ENCODE peak calls at places on chromosomes 13 and 19, in eight cellular contexts. One of them, this sample, is unnamed.

GRCh38 chr13:42819712-42820111 is 38.3 kb downstream of the FAM216B start:
- DNase-seq in thyroid gland: no peak
- DNase-seq in SK-N-SH: no peak
- DNase-seq in ovary: no peak
- DNase-seq in IMR-90: no peak
- DNase-seq in H1: no peak
- DNase-seq in upper lobe of left lung: no peak
- DNase-seq in psoas muscle: no peak
- DNase-seq in this sample: no peak

GRCh38 chr13:104871456-104871855 is 1664.0 kb downstream of the EFNB2 start:
- DNase-seq in IMR-90: no peak
- DNase-seq in upper lobe of left lung: no peak
- DNase-seq in thyroid gland: no peak
- DNase-seq in ovary: no peak
- DNase-seq in SK-N-SH: no peak
- DNase-seq in H1: no peak
- DNase-seq in psoas muscle: no peak
- DNase-seq in this sample: no peak

GRCh38 chr19:9836021-9836420 is 903 bp downstream of the PIN1 start:
- DNase-seq in psoas muscle: no peak
- DNase-seq in H1: no peak
- DNase-seq in ovary: no peak
- DNase-seq in SK-N-SH: peak; percentile 41
- DNase-seq in thyroid gland: no peak
- DNase-seq in upper lobe of left lung: no peak
- DNase-seq in IMR-90: peak; percentile 43
- DNase-seq in this sample: no peak

GRCh38 chr13:53191091-53191490 is 162.5 kb downstream of the OLFM4 start:
- DNase-seq in upper lobe of left lung: no peak
- DNase-seq in H1: peak; percentile 51
- DNase-seq in thyroid gland: no peak
- DNase-seq in psoas muscle: no peak
- DNase-seq in ovary: no peak
- DNase-seq in IMR-90: peak; percentile 11
- DNase-seq in SK-N-SH: no peak
- DNase-seq in this sample: no peak

GRCh38 chr13:112768795-112769411 is 79.1 kb downstream of the ATP11A start:
- DNase-seq in H1: no peak
- DNase-seq in psoas muscle: peak; percentile 89
- DNase-seq in SK-N-SH: no peak
- DNase-seq in thyroid gland: peak; percentile 82
- DNase-seq in upper lobe of left lung: peak; percentile 87
- DNase-seq in ovary: no peak
- DNase-seq in IMR-90: no peak
- DNase-seq in this sample: peak; percentile 74

GRCh38 chr19:48497728-48498575 is 13.7 kb downstream of the LMTK3 start:
- DNase-seq in psoas muscle: no peak
- DNase-seq in upper lobe of left lung: no peak
- DNase-seq in H1: no peak
- DNase-seq in IMR-90: no peak
- DNase-seq in ovary: peak; percentile 27
- DNase-seq in SK-N-SH: peak; percentile 52
- DNase-seq in thyroid gland: no peak
- DNase-seq in this sample: no peak

GRCh38 chr19:55536951-55537740 is at the start of gene SBK2:
- DNase-seq in SK-N-SH: peak; percentile 95
- DNase-seq in psoas muscle: no peak
- DNase-seq in IMR-90: no peak
- DNase-seq in H1: peak; percentile 62
- DNase-seq in thyroid gland: no peak
- DNase-seq in ovary: no peak
- DNase-seq in upper lobe of left lung: peak; percentile 79
- DNase-seq in this sample: no peak

GRCh38 chr13:60645552-60646138 is 248.6 kb downstream of the TDRD3 start:
- DNase-seq in thyroid gland: no peak
- DNase-seq in psoas muscle: no peak
- DNase-seq in upper lobe of left lung: no peak
- DNase-seq in H1: no peak
- DNase-seq in SK-N-SH: no peak
- DNase-seq in ovary: no peak
- DNase-seq in IMR-90: no peak
- DNase-seq in this sample: no peak

GRCh38 chr13:85277753-85278152 is 521.5 kb downstream of the SLITRK6 start:
- DNase-seq in ovary: no peak
- DNase-seq in SK-N-SH: no peak
- DNase-seq in H1: no peak
- DNase-seq in upper lobe of left lung: no peak
- DNase-seq in psoas muscle: no peak
- DNase-seq in thyroid gland: no peak
- DNase-seq in IMR-90: peak; percentile 21
- DNase-seq in this sample: no peak

GRCh38 chr13:46728777-46729176 is 68.2 kb downstream of the ESD start:
- DNase-seq in upper lobe of left lung: no peak
- DNase-seq in SK-N-SH: no peak
- DNase-seq in IMR-90: no peak
- DNase-seq in ovary: no peak
- DNase-seq in H1: no peak
- DNase-seq in psoas muscle: no peak
- DNase-seq in thyroid gland: no peak
- DNase-seq in this sample: no peak

DNA sequence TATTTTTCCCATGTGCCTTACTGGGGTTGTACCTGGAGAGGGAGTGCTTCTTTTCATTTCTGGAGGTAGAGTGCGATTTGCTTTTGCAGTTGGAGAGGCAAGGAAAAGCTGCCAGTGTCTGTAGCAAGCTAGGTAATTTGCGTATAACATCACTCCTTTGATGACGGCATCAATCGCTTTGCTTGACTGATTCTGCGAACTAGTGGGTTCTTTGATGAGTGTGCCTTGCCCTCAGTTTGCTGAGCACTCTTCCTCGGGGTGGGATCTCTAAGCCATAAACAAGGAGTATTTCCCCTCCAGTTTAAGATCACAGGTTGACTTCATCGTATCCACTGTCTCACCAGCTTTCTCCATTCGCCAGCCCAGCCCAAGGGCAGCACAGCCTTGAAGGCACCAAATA is 344.5 kb downstream of the KCNRG start:
- DNase-seq in IMR-90: no peak
- DNase-seq in H1: no peak
- DNase-seq in thyroid gland: no peak
- DNase-seq in psoas muscle: no peak
- DNase-seq in SK-N-SH: no peak
- DNase-seq in upper lobe of left lung: no peak
- DNase-seq in ovary: no peak
- DNase-seq in this sample: no peak
- H3K27ac ChIP-seq in IMR-90: no peak overlapping the region
- H3K27ac ChIP-seq in H1: no peak overlapping the region
- H3K27ac ChIP-seq in thyroid gland: no peak overlapping the region
- H3K27ac ChIP-seq in psoas muscle: no peak overlapping the region
- H3K27ac ChIP-seq in SK-N-SH: no peak overlapping the region
- H3K27ac ChIP-seq in upper lobe of left lung: no peak overlapping the region
- H3K27ac ChIP-seq in ovary: no peak overlapping the region
- H3K27ac ChIP-seq in this sample: no peak overlapping the region

GRCh38 chr19:49856574-49857021 is 5.6 kb downstream of the PTOV1 start:
- DNase-seq in H1: no peak
- DNase-seq in SK-N-SH: peak; percentile 36
- DNase-seq in IMR-90: no peak
- DNase-seq in thyroid gland: no peak
- DNase-seq in ovary: no peak
- DNase-seq in psoas muscle: peak; percentile 52
- DNase-seq in upper lobe of left lung: peak; percentile 78
- DNase-seq in this sample: no peak

GRCh38 chr19:49857834-49858590 is 7.1 kb downstream of the PTOV1 start:
- DNase-seq in thyroid gland: peak; percentile 29
- DNase-seq in SK-N-SH: no peak
- DNase-seq in ovary: no peak
- DNase-seq in IMR-90: no peak
- DNase-seq in H1: no peak
- DNase-seq in upper lobe of left lung: peak; percentile 73
- DNase-seq in psoas muscle: peak; percentile 54
- DNase-seq in this sample: no peak

GRCh38 chr19:49859838-49860715 is 7.3 kb downstream of the PNKP start:
- DNase-seq in IMR-90: no peak
- DNase-seq in SK-N-SH: no peak
- DNase-seq in psoas muscle: peak; percentile 56
- DNase-seq in H1: no peak
- DNase-seq in thyroid gland: no peak
- DNase-seq in upper lobe of left lung: peak; percentile 71
- DNase-seq in ovary: no peak
- DNase-seq in this sample: no peak

GRCh38 chr19:49857061-49857833 is 6.3 kb downstream of the PTOV1 start:
- DNase-seq in SK-N-SH: peak; percentile 52
- DNase-seq in H1: no peak
- DNase-seq in ovary: no peak
- DNase-seq in IMR-90: no peak
- DNase-seq in psoas muscle: peak; percentile 48
- DNase-seq in thyroid gland: no peak
- DNase-seq in upper lobe of left lung: peak; percentile 83
- DNase-seq in this sample: no peak

DNA sequence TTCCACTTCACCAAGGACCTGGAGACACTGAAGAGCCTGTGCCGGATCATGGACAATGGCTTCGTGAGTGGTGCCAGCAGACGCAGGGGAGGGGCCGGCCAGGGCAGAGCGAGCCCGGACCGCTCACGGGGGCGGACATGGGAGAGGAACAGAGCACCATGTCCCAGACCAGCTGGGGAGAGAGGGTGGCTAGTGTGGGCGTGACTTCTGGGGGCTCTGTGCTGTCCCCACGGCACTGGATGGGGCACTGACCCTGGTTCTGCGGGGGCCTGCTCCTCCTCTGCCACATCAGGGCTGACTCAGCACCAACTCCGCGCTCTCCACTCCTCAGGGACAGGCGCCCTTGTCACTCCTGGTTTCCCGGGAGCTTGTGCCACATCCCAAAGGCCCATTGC is 7.6 kb downstream of the PTOV1 start:
- DNase-seq in psoas muscle: peak; percentile 57
- DNase-seq in H1: no peak
- DNase-seq in upper lobe of left lung: peak; percentile 83
- DNase-seq in IMR-90: no peak
- DNase-seq in ovary: no peak
- DNase-seq in SK-N-SH: no peak
- DNase-seq in thyroid gland: peak; percentile 75
- DNase-seq in this sample: peak; percentile 70
- H3K4me1 ChIP-seq in psoas muscle: peaks cover 3% of the 10 kb centered on the region
- H3K4me1 ChIP-seq in H1: no peaks in the 10 kb centered on the region
- H3K4me1 ChIP-seq in upper lobe of left lung: peaks cover 5% of the 10 kb centered on the region
- H3K4me1 ChIP-seq in IMR-90: peaks cover 12% of the 10 kb centered on the region
- H3K4me1 ChIP-seq in ovary: peaks cover 7% of the 10 kb centered on the region
- H3K4me1 ChIP-seq in SK-N-SH: peaks cover 6% of the 10 kb centered on the region
- H3K4me1 ChIP-seq in thyroid gland: peaks cover 3% of the 10 kb centered on the region
- H3K4me1 ChIP-seq in this sample: no peaks in the 10 kb centered on the region

GRCh38 chr13:114323349-114323748 is 9.0 kb downstream of the CHAMP1 start:
- DNase-seq in ovary: no peak
- DNase-seq in psoas muscle: no peak
- DNase-seq in H1: no peak
- DNase-seq in SK-N-SH: no peak
- DNase-seq in upper lobe of left lung: no peak
- DNase-seq in IMR-90: no peak
- DNase-seq in thyroid gland: no peak
- DNase-seq in this sample: no peak
- H3K36me3 ChIP-seq in ovary: no peaks in the 10 kb centered on the region
- H3K36me3 ChIP-seq in psoas muscle: peaks cover 73% of the 10 kb centered on the region
- H3K36me3 ChIP-seq in H1: peaks cover 20% of the 10 kb centered on the region
- H3K36me3 ChIP-seq in SK-N-SH: peaks cover 60% of the 10 kb centered on the region
- H3K36me3 ChIP-seq in upper lobe of left lung: peaks cover 5% of the 10 kb centered on the region
- H3K36me3 ChIP-seq in IMR-90: peaks cover 33% of the 10 kb centered on the region
- H3K36me3 ChIP-seq in thyroid gland: peaks cover 30% of the 10 kb centered on the region
- H3K36me3 ChIP-seq in this sample: peaks cover 20% of the 10 kb centered on the region

DNA sequence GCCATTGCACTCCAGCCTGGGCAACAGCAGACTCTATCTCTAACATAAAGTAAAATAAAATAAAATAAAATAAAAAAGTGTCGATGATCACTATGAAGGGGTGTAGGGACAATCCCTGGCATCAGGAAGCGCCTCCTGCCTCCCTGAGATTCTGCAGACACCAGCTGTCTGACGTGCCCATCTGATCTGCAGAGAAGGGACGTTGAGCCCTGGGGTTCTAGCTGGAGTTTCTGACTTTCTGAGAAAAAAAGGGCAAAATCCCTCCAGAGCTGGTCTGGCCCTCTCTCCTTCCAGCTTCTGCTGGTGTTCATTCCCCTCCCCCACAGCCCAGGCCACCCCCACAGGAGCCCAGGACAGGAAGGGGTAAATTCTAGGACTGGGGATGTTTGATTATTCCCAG is 2.4 kb upstream of the ADGRE5 start:
- DNase-seq in ovary: no peak
- DNase-seq in H1: no peak
- DNase-seq in SK-N-SH: peak; percentile 51
- DNase-seq in psoas muscle: no peak
- DNase-seq in IMR-90: no peak
- DNase-seq in thyroid gland: no peak
- DNase-seq in upper lobe of left lung: no peak
- DNase-seq in this sample: no peak
- H3K27ac ChIP-seq in ovary: no peak overlapping the region
- H3K27ac ChIP-seq in H1: no peak overlapping the region
- H3K27ac ChIP-seq in SK-N-SH: no peak overlapping the region
- H3K27ac ChIP-seq in psoas muscle: no peak overlapping the region
- H3K27ac ChIP-seq in IMR-90: no peak overlapping the region
- H3K27ac ChIP-seq in thyroid gland: no peak overlapping the region
- H3K27ac ChIP-seq in upper lobe of left lung: no peak overlapping the region
- H3K27ac ChIP-seq in this sample: peak overlapping the region; percentile 22

DNA sequence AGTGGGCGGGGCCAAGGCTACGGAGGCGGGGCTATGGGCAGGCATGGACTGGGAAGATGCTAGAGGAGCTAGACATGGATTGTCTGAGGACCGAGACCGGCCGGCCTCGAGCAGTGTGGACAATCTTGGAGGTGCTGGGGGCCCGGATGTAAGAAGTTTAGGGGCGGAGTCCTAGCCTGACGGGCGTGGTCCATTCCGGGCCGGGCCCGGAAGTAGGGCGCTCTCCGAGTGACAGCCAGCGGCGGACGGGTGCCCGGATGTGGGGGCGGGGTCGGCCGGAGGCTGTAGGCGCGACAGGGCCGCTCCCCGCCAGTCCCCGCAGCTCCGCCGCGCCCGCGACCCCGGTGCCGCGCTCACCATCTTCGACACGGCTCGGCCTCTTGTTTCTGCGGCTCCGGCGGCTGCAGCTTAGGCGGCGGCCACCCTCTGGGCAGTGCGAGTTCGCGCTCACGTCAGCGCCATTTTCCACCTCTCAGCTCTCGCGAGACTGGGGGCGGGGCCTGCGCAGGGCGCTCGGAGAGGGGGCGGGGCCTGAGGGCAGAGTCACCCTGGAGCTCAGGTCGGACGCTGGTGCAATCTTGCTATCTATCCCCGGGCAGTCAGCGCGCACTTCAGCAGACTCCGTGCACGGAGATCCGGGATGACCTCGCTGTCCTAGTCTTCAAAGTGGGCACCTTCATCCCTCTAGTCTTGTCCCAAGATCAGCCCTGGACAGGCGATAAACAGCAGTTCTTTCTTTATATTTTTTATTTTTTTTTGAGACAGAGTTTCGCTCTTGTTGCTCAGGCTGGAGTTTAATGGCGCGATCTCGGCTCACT is at the start of gene ZNF414:
- DNase-seq in IMR-90: peak; percentile 95
- DNase-seq in H1: peak; percentile 96
- DNase-seq in upper lobe of left lung: peak; percentile 98
- DNase-seq in ovary: peak; percentile 98
- DNase-seq in psoas muscle: peak; percentile 98
- DNase-seq in SK-N-SH: peak; percentile 98
- DNase-seq in thyroid gland: peak; percentile 97
- DNase-seq in this sample: peak; percentile 97
- H3K4me1 ChIP-seq in IMR-90: peaks cover 11% of the 10 kb centered on the region
- H3K4me1 ChIP-seq in H1: no peaks in the 10 kb centered on the region
- H3K4me1 ChIP-seq in upper lobe of left lung: peaks cover 50% of the 10 kb centered on the region
- H3K4me1 ChIP-seq in ovary: peaks cover 10% of the 10 kb centered on the region
- H3K4me1 ChIP-seq in psoas muscle: peaks cover 15% of the 10 kb centered on the region
- H3K4me1 ChIP-seq in SK-N-SH: peaks cover 16% of the 10 kb centered on the region
- H3K4me1 ChIP-seq in thyroid gland: peaks cover 24% of the 10 kb centered on the region
- H3K4me1 ChIP-seq in this sample: no peaks in the 10 kb centered on the region

GRCh38 chr13:50942630-50943311 is 33.2 kb downstream of the RNASEH2B start:
- DNase-seq in H1: no peak
- DNase-seq in SK-N-SH: no peak
- DNase-seq in IMR-90: no peak
- DNase-seq in ovary: no peak
- DNase-seq in psoas muscle: no peak
- DNase-seq in thyroid gland: no peak
- DNase-seq in upper lobe of left lung: no peak
- DNase-seq in this sample: no peak
- H3K36me3 ChIP-seq in H1: no peaks in the 10 kb centered on the region
- H3K36me3 ChIP-seq in SK-N-SH: peaks cover 20% of the 10 kb centered on the region
- H3K36me3 ChIP-seq in IMR-90: peaks cover 3% of the 10 kb centered on the region
- H3K36me3 ChIP-seq in ovary: no peaks in the 10 kb centered on the region
- H3K36me3 ChIP-seq in psoas muscle: peaks cover 6% of the 10 kb centered on the region
- H3K36me3 ChIP-seq in thyroid gland: peaks cover 2% of the 10 kb centered on the region
- H3K36me3 ChIP-seq in upper lobe of left lung: no peaks in the 10 kb centered on the region
- H3K36me3 ChIP-seq in this sample: no peaks in the 10 kb centered on the region